ENCODE peak calls at places on chromosomes 2 and 18, in eight cellular contexts. K, I, P, A, Y, V, B and N are unnamed samples.

GRCh38 chr2:33223851-33224250 is 252.6 kb upstream of the RASGRP3 start:
- DNase-seq in K (no peak), I (no peak), P (no peak), A (no peak), Y (no peak), V (no peak), B (no peak), N (no peak)

GRCh38 chr18:37298816-37299215 is 266.8 kb downstream of the CELF4 start:
- DNase-seq in K (no peak), I (no peak), P (no peak), A (no peak), Y (no peak), V (no peak), B (no peak), N (no peak)

GRCh38 chr18:48922801-48923730 is 27.7 kb downstream of the SMAD7 start:
- DNase-seq in K (no peak), I (no peak), P (peak; percentile 30), A (no peak), Y (peak; percentile 72), V (no peak), B (peak; percentile 84), N (peak; percentile 68)

GRCh38 chr2:238467062-238467461 is 40.3 kb downstream of the ASB1 start:
- DNase-seq in K (no peak), I (no peak), P (no peak), A (no peak), Y (no peak), V (no peak), B (no peak), N (no peak)

GRCh38 chr2:217901400-217901799 is 101.4 kb downstream of the TNS1 start:
- DNase-seq in K (no peak), I (no peak), P (no peak), A (no peak), Y (no peak), V (no peak), B (no peak), N (no peak)

GRCh38 chr2:205024822-205025518 is 479.7 kb downstream of the PARD3B start:
- DNase-seq in K (no peak), I (peak; percentile 98), P (no peak), A (no peak), Y (peak; percentile 49), V (peak; percentile 77), B (peak; percentile 94), N (peak; percentile 87)

GRCh38 chr2:37711308-37711731 is 39.9 kb upstream of the CDC42EP3 start:
- DNase-seq in K (peak; percentile 20), I (peak; percentile 56), P (peak; percentile 17), A (no peak), Y (no peak), V (peak; percentile 75), B (peak; percentile 88), N (peak; percentile 86)

GRCh38 chr2:41321341-41321740 is 726.5 kb upstream of the PKDCC start:
- DNase-seq in K (no peak), I (peak; percentile 78), P (no peak), A (no peak), Y (no peak), V (no peak), B (no peak), N (no peak)

GRCh38 chr2:158204741-158205165 is 103.1 kb downstream of the UPP2 start:
- DNase-seq in K (no peak), I (no peak), P (no peak), A (no peak), Y (no peak), V (no peak), B (peak; percentile 26), N (peak; percentile 62)

GRCh38 chr2:224038049-224038829 is 847 bp downstream of the SERPINE2 start:
- DNase-seq in K (peak; percentile 45), I (peak; percentile 44), P (peak; percentile 73), A (peak; percentile 32), Y (peak; percentile 28), V (no peak), B (peak; percentile 34), N (no peak)

GRCh38 chr2:97963880-97964279 is 31.9 kb downstream of the TMEM131 start:
- DNase-seq in K (no peak), I (peak; percentile 54), P (no peak), A (no peak), Y (no peak), V (no peak), B (no peak), N (no peak)

GRCh38 chr18:41745166-41746049 is 209.6 kb upstream of the PIK3C3 start:
- DNase-seq in K (peak; percentile 34), I (peak; percentile 41), P (peak; percentile 74), A (peak; percentile 29), Y (peak; percentile 38), V (no peak), B (peak; percentile 58), N (peak; percentile 12)

GRCh38 chr2:147173186-147173575 is 671.6 kb upstream of the ACVR2A start:
- DNase-seq in K (no peak), I (peak; percentile 53), P (no peak), A (no peak), Y (no peak), V (no peak), B (peak; percentile 24), N (no peak)

GRCh38 chr18:49924293-49924983 is 111.1 kb upstream of the ACAA2 start:
- DNase-seq in K (no peak), I (no peak), P (no peak), A (no peak), Y (no peak), V (no peak), B (no peak), N (no peak)

GRCh38 chr2:235553696-235554100 is 59.9 kb downstream of the AGAP1 start:
- DNase-seq in K (no peak), I (no peak), P (no peak), A (no peak), Y (no peak), V (no peak), B (no peak), N (peak; percentile 39)

GRCh38 chr2:23400703-23401102 is 15.7 kb downstream of the KLHL29 start:
- DNase-seq in K (no peak), I (no peak), P (no peak), A (no peak), Y (no peak), V (no peak), B (no peak), N (no peak)

GRCh38 chr2:23401427-23402204 is 16.6 kb downstream of the KLHL29 start:
- DNase-seq in K (no peak), I (peak; percentile 96), P (no peak), A (no peak), Y (no peak), V (no peak), B (no peak), N (no peak)

GRCh38 chr2:23399674-23400261 is 14.8 kb downstream of the KLHL29 start:
- DNase-seq in K (peak; percentile 66), I (no peak), P (no peak), A (peak; percentile 61), Y (no peak), V (no peak), B (no peak), N (no peak)

GRCh38 chr2:23402205-23402740 is 17.3 kb downstream of the KLHL29 start:
- DNase-seq in K (no peak), I (no peak), P (no peak), A (no peak), Y (no peak), V (no peak), B (no peak), N (no peak)

DNA sequence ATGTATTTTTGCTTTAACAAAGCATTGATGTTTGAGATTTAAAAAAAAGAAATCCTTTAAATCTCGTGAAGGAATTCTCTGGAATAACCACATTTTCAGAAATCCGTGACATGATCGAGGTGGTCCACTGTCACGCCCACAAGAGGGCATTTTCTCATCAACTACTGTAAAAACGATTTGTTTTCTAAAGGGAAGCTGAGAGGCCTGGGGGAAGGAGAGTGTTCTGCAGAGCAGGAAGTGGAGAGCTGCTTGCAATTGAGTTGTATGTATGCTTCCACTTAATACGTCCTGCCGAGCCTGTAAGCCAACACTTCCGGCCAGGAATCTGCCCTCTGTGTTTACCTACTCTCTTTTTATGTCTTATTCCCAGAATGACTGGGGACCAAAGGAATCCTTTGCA is 19.4 kb downstream of the KLHL29 start:
- DNase-seq in K (no peak), I (peak; percentile 67), P (no peak), A (peak; percentile 43), Y (no peak), V (peak; percentile 57), B (peak; percentile 82), N (peak; percentile 28)
- TF ChIP-seq CTCF in K (peak; percentile 26), I (no peak), P (no peak), A (peak; percentile 35), Y (peak; percentile 37), V (peak; percentile 30), B (peak; percentile 39), N (peak; percentile 24)

GRCh38 chr18:59694824-59695223 is 2.4 kb downstream of the CCBE1 start:
- DNase-seq in K (no peak), I (no peak), P (no peak), A (no peak), Y (no peak), V (no peak), B (peak; percentile 21), N (no peak)

GRCh38 chr18:59695551-59695950 is 1.7 kb downstream of the CCBE1 start:
- DNase-seq in K (no peak), I (no peak), P (no peak), A (no peak), Y (no peak), V (no peak), B (no peak), N (no peak)

GRCh38 chr18:59697236-59697932 is at the start of gene CCBE1:
- DNase-seq in K (peak; percentile 81), I (peak; percentile 52), P (peak; percentile 92), A (peak; percentile 77), Y (peak; percentile 77), V (no peak), B (peak; percentile 81), N (no peak)

GRCh38 chr18:59699061-59699460 is 1.8 kb upstream of the CCBE1 start:
- DNase-seq in K (no peak), I (no peak), P (no peak), A (no peak), Y (no peak), V (no peak), B (peak; percentile 52), N (no peak)

GRCh38 chr18:59696311-59697235 is 650 bp downstream of the CCBE1 start:
- DNase-seq in K (peak; percentile 54), I (peak; percentile 43), P (peak; percentile 74), A (peak; percentile 40), Y (peak; percentile 38), V (no peak), B (peak; percentile 65), N (no peak)
- TF ChIP-seq CTCF in K (no peak), I (no peak), P (no peak), A (no peak), Y (no peak), V (no peak), B (no peak), N (no peak)

DNA sequence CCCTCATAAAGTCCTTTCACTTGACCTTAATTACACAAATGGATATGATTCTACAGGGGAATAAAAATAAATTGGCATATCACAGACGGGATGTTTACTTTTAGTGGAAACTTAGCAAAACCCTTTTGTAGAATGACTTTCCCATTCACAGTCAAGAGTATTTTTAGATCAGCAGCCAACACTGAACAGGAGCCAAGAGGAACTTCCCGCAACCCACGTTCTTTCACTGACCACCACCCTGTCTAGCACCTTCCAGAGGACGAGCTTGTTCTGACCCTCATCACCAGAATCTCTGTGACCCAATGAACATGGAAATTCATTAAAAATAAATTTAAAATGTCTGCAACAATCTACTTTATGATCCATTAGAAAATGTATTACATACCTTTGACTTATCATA is 119.0 kb upstream of the SNTG2 start:
- DNase-seq in K (no peak), I (no peak), P (no peak), A (no peak), Y (no peak), V (no peak), B (no peak), N (no peak)
- TF ChIP-seq CTCF in K (no peak), I (no peak), P (no peak), A (no peak), Y (no peak), V (no peak), B (no peak), N (no peak)

GRCh38 chr2:53905396-53905795 is 45.6 kb upstream of the GPR75 start:
- DNase-seq in K (no peak), I (no peak), P (no peak), A (no peak), Y (no peak), V (no peak), B (no peak), N (no peak)
- TF ChIP-seq CTCF in K (no peak), I (no peak), P (no peak), A (no peak), Y (no peak), V (no peak), B (no peak), N (no peak)